ENCODE peak calls at places on chromosomes 1 and 21, in nine cellular contexts. S, Y, X, J, A, H, M, F and W are unnamed samples.

GRCh38 chr1:240414237-240414636 is 197.7 kb downstream of the GREM2 start:
- DNase-seq in S (no peak), Y (no peak), X (peak; percentile 32), J (no peak), A (no peak), H (no peak), M (peak; percentile 91), F (no peak), W (no peak)

GRCh38 chr21:38660333-38661295 is 145.1 kb upstream of the ETS2 start:
- DNase-seq in S (peak; percentile 48), Y (peak; percentile 85), X (peak; percentile 23), J (peak; percentile 74), A (no peak), H (no peak), M (no peak), F (peak; percentile 10), W (no peak)

GRCh38 chr1:59029366-59029765 is 245.5 kb upstream of the JUN start:
- DNase-seq in S (no peak), Y (no peak), X (no peak), J (no peak), A (no peak), H (peak; percentile 65), M (no peak), F (no peak), W (no peak)

GRCh38 chr1:221961532-221962292 is 219.8 kb upstream of the DUSP10 start:
- DNase-seq in S (no peak), Y (no peak), X (peak; percentile 52), J (no peak), A (peak; percentile 92), H (peak; percentile 26), M (peak; percentile 70), F (no peak), W (no peak)

GRCh38 chr1:32353886-32354570 is 8.3 kb downstream of the FAM229A start:
- DNase-seq in S (no peak), Y (no peak), X (no peak), J (peak; percentile 93), A (no peak), H (no peak), M (peak; percentile 80), F (peak; percentile 21), W (no peak)

GRCh38 chr1:194338241-194338948 is 1152.0 kb upstream of the B3GALT2 start:
- DNase-seq in S (no peak), Y (no peak), X (peak; percentile 30), J (no peak), A (peak; percentile 12), H (no peak), M (no peak), F (no peak), W (no peak)

GRCh38 chr1:231028676-231029075 is 11.4 kb downstream of the FAM89A start:
- DNase-seq in S (peak; percentile 47), Y (no peak), X (no peak), J (no peak), A (no peak), H (no peak), M (no peak), F (peak; percentile 63), W (no peak)

GRCh38 chr1:155086182-155086741 is 7.6 kb downstream of the EFNA3 start:
- DNase-seq in S (peak; percentile 87), Y (peak; percentile 81), X (peak; percentile 60), J (peak; percentile 90), A (peak; percentile 56), H (no peak), M (peak; percentile 36), F (peak; percentile 82), W (peak; percentile 80)

GRCh38 chr1:10555635-10556429 is 81.1 kb downstream of the PEX14 start:
- DNase-seq in S (no peak), Y (no peak), X (peak; percentile 66), J (peak; percentile 53), A (no peak), H (no peak), M (no peak), F (no peak), W (no peak)

GRCh38 chr1:205972491-205973168 is 29.4 kb upstream of the SLC26A9 start:
- DNase-seq in S (no peak), Y (no peak), X (no peak), J (no peak), A (no peak), H (no peak), M (no peak), F (no peak), W (no peak)

GRCh38 chr1:42096565-42096964 is 56.6 kb upstream of the GUCA2B start:
- DNase-seq in S (no peak), Y (no peak), X (no peak), J (no peak), A (no peak), H (no peak), M (no peak), F (no peak), W (no peak)

GRCh38 chr1:61184714-61185106 is 102.3 kb downstream of the NFIA start:
- DNase-seq in S (no peak), Y (no peak), X (no peak), J (no peak), A (no peak), H (no peak), M (no peak), F (no peak), W (no peak)